ENCODE peak calls at places on chromosomes 16 and 17, in seven cellular contexts. A is MM.1S, Y is GM23248, B is neural progenitor cell, D is PC-3, E is mesenchymal stem cell, O is astrocyte. V is an unnamed sample.

GRCh38 chr16:12767897-12768296 is 35.8 kb downstream of the CPPED1 start:
- DNase-seq in O (peak; percentile 6), D (no peak), B (no peak), Y (no peak), A (no peak), E (no peak), V (no peak)

GRCh38 chr17:72671034-72671433 is 421.5 kb downstream of the SLC39A11 start:
- DNase-seq in D (no peak), A (no peak), E (no peak), Y (no peak), B (no peak), O (no peak), V (no peak)

GRCh38 chr16:30805370-30806169 is 18.6 kb upstream of the ZNF629 start:
- DNase-seq in O (peak; percentile 66), Y (peak; percentile 92), B (peak; percentile 90), A (peak; percentile 71), E (peak; percentile 84), D (peak; percentile 71), V (peak; percentile 97)

GRCh38 chr17:68621065-68621464 is 19.9 kb upstream of the FAM20A start:
- DNase-seq in B (no peak), D (peak; percentile 82), Y (peak; percentile 57), E (no peak), O (no peak), A (no peak), V (no peak)

GRCh38 chr17:74760404-74761105 is 12.1 kb downstream of the NHERF1 start:
- DNase-seq in E (no peak), Y (no peak), D (no peak), B (peak; percentile 65), A (no peak), O (no peak), V (peak; percentile 93)

GRCh38 chr16:3807425-3808123 is 72.9 kb downstream of the CREBBP start:
- DNase-seq in D (no peak), E (no peak), A (no peak), Y (no peak), B (no peak), O (no peak), V (no peak)

GRCh38 chr16:69223882-69224281 is 36.9 kb downstream of the SNTB2 start:
- DNase-seq in D (peak; percentile 41), E (no peak), A (no peak), O (peak; percentile 51), B (no peak), Y (peak; percentile 81), V (peak; percentile 90)

GRCh38 chr16:84498859-84499620 is 5.4 kb downstream of the MEAK7 start:
- DNase-seq in Y (no peak), D (peak; percentile 65), E (no peak), B (no peak), O (no peak), A (no peak), V (no peak)

DNA sequence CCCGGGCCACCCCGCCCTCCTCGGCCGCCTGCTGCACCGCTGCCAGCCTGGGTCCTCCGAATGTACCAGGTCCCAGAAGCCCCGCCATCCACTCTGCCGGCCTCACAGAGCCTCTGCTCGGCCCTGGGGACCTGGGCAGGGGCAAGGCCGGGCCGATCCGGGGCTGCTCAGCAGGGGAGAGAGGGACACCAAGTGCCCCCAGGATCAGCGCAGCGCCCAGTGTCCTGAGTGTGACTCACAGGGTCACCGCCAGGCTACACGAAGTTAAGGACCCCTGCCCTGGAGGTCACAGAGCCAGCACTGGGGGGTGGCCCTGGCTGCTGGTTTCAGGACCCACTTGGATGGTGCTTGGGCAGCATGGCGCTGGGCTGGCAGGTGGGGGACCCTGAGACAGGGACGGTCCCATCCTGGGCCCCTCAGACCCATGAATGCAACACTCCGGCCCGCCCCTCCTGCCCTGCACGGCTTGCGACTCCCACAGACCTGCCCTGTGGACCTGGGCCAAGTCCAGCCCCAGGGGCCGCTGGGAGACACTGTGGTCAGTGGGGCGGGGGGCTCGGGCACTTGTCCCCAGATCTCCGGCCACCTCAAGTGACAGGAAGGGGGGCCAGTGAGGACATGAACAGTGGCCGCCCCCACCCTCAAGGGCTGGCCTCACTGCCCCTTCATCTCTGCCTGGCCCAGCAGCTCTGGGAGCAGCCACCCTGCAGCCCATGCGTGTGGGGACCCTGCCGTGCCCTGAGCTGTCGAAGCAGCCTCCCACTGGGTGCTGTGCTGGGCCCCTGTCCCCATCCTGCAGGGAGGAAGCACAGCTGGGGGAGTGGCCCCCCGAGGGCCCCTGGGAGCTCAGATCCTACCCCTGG is 23.2 kb upstream of the SSTR5 start:
- DNase-seq in O (no peak), Y (no peak), A (no peak), B (no peak), D (no peak), E (no peak), V (no peak)
- H2AFZ ChIP-seq in O (no peak overlapping the region), Y (no peak overlapping the region), A (no peak overlapping the region), B (no peak overlapping the region), D (no peak overlapping the region), E (no peak overlapping the region), V (no peak overlapping the region)

DNA sequence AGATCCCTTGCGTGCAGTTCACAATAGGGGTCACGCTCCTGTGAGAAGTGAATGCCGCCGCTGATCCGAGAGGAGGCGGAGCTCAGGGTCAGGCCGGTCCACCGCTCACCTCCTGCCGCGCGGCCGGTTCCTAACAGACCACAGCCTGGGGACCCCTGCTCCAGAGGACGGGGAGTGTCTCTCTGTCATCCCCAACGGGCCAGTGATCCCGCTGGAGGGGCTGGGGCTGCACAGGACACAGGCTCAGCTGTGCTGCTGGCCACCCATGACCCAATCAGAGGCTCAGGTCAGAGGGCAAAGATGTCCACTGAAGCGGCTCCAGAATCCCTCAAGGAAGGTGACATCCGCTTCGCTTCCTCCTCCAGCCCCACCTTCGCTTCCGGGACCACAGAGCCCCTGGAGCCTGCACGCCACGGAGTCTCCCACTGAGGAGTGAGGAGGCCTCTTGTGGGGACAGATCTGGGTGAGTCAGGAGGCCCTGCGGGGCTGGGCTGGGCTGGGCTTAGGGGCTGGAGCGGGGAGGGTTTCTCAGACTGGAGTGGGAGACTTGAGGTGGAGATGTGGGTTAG is 115.4 kb downstream of the METRNL start:
- DNase-seq in Y (peak; percentile 91), A (no peak), B (no peak), O (no peak), D (no peak), E (no peak), V (peak; percentile 93)
- H3K4me3 ChIP-seq in Y (peak overlapping the region; percentile 34), A (no peak overlapping the region), B (no peak overlapping the region), O (no peak overlapping the region), D (no peak overlapping the region), E (no peak overlapping the region), V (peak overlapping the region; percentile 21)

DNA sequence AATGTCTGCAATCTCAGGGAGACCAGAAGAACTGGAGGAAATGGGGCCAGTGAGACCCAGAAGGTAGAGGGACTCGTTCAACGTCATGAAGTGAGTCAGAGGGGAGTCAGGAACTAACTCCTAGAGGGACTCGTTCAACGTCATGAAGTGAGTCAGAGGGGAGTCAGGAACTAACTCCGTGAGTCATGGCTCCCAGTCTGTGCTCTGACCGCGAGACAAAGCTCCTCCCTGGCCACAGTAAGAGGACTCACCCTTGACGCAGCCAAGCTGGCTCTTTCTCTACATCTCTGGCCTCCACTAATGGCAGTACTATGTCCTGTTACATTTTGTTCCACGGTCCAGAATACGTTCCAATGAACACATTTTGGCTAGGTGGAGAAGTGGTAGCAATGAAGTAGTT is 902.5 kb downstream of the KCNJ2 start:
- DNase-seq in D (peak; percentile 100), O (peak; percentile 100), A (no peak), B (no peak), Y (peak; percentile 100), E (peak; percentile 99), V (peak; percentile 89)
- H2AFZ ChIP-seq in D (peak overlapping the region; percentile 76), O (peak overlapping the region; percentile 68), A (no peak overlapping the region), B (no peak overlapping the region), Y (peak overlapping the region; percentile 93), E (peak overlapping the region; percentile 46), V (peak overlapping the region; percentile 80)

DNA sequence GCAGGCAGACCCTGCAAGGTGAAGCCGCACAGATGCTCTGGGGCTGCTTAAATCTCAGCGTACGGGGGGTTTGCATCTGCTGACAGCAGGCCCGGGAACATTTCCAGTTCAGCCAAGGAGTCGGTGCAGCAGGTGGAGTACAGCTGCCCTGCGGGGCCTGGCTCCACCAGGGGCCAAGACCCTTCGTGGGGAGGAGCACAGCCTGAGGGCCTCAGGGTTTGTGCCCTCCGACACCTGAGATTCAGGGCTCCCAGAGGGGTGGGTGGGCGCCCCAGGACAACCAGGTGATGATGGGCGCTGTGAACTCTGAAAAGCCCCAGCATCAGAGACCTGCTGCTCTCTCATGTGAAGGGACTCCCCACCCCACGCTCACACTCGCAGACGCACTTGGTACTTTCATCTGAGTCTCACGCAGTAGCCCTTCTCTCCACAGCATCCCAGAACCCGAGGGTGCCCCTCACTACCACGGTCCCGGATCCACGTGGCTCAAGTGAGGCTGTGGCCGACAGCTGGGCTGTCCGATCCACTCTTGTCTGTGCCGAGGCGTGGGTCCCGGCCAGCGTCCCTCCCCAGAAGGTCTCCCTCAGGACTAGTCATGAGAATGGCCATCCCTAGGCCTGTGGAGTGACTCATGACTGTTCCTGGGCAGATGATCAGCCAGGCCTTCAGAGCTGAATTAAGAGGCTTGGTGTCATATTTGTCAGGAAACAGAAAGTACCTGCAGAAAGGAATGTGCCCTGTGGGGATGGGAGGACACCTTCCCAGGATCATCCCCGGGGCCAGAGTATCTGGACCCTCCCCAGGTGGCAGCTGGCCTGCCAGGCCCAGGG is 29.6 kb downstream of the ACSF3 start:
- DNase-seq in D (no peak), B (no peak), O (no peak), E (no peak), Y (peak; percentile 22), A (no peak), V (peak; percentile 90)
- H3K4me3 ChIP-seq in D (no peak overlapping the region), B (no peak overlapping the region), O (no peak overlapping the region), E (no peak overlapping the region), Y (no peak overlapping the region), A (peak overlapping the region; percentile 39), V (no peak overlapping the region)

GRCh38 chr16:11431915-11432465 is 86.7 kb downstream of the RMI2 start:
- DNase-seq in A (no peak), D (no peak), Y (peak; percentile 37), E (no peak), O (no peak), B (no peak), V (no peak)
- H2AFZ ChIP-seq in A (no peak overlapping the region), D (no peak overlapping the region), Y (no peak overlapping the region), E (no peak overlapping the region), O (no peak overlapping the region), B (no peak overlapping the region), V (no peak overlapping the region)

DNA sequence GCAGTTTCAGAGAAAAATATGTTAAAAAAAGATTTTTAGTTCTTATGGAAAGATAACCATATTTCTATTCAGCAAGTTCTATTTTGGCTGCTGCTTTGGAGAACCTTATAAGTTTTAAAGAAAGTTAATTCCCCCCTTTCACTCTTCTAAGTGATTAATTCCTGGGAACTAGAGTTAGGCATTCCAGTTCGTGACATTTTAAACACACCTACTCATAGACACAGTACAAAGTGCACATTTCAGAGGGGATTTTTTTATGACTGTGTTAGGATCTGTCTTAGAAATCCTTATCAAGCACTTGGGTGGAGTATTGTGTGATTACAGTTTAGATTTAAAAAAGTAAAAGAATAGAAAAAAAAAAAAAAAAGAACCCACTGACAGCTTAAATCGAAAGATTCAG is 3.5 kb upstream of the CDH11 start:
- DNase-seq in O (peak; percentile 52), A (no peak), E (peak; percentile 40), B (no peak), D (no peak), Y (peak; percentile 27), V (peak; percentile 78)
- H3K4me3 ChIP-seq in O (no peak overlapping the region), A (no peak overlapping the region), E (no peak overlapping the region), B (no peak overlapping the region), D (peak overlapping the region; percentile 90), Y (peak overlapping the region; percentile 98), V (peak overlapping the region; percentile 95)

GRCh38 chr17:43900183-43900857 is 7.0 kb downstream of the MPP2 start:
- DNase-seq in A (peak; percentile 80), B (peak; percentile 96), D (peak; percentile 90), E (peak; percentile 85), O (peak; percentile 63), Y (peak; percentile 92), V (peak; percentile 100)
- H2AFZ ChIP-seq in A (peak overlapping the region; percentile 93), B (peak overlapping the region; percentile 34), D (peak overlapping the region; percentile 79), E (peak overlapping the region; percentile 24), O (peak overlapping the region; percentile 74), Y (peak overlapping the region; percentile 59), V (peak overlapping the region; percentile 70)